ENCODE peak calls at places on chromosomes 16 and 17, in five cellular contexts. T is MG63, H is SJSA1, N is nucleus accumbens, W is iPS DF 6.9. Q is an unnamed sample.

GRCh38 chr17:51035436-51035835 is 85.2 kb downstream of the SPAG9 start:
- DNase-seq in W (no peak), H (peak), N (no peak), T (no peak), Q (no peak)

GRCh38 chr17:75344664-75345063 is 55.4 kb upstream of the SLC25A19 start:
- DNase-seq in T (no peak), W (no peak), N (no peak), H (no peak), Q (no peak)

GRCh38 chr17:81385320-81386111 is 9.7 kb upstream of the BAHCC1 start:
- DNase-seq in W (no peak), H (no peak), T (no peak), N (peak), Q (peak)

GRCh38 chr16:4935231-4935855 is 1.6 kb downstream of the PPL start:
- DNase-seq in W (no peak), N (no peak), H (no peak), T (peak), Q (no peak)

GRCh38 chr17:19344311-19345066 is 18.0 kb downstream of the B9D1 start:
- DNase-seq in W (no peak), T (no peak), N (no peak), H (no peak), Q (no peak)

GRCh38 chr17:76477576-76477975 is 10.2 kb downstream of the AANAT start:
- DNase-seq in H (no peak), W (no peak), T (no peak), N (no peak), Q (no peak)

GRCh38 chr17:51493206-51493605 is 232.9 kb downstream of the UTP18 start:
- DNase-seq in W (no peak), N (no peak), H (no peak), T (no peak), Q (no peak)

GRCh38 chr17:70394430-70394829 is 225.1 kb downstream of the KCNJ2 start:
- DNase-seq in T (no peak), W (no peak), N (no peak), H (no peak), Q (no peak)

GRCh38 chr16:28596840-28597691 is at the start of gene SULT1A2:
- DNase-seq in N (no peak), W (no peak), T (no peak), H (no peak), Q (no peak)

GRCh38 chr16:65751622-65752598 is 614.6 kb upstream of the CDH5 start:
- DNase-seq in H (no peak), T (no peak), W (no peak), N (no peak), Q (no peak)

GRCh38 chr17:5092139-5093010 is 14.1 kb downstream of the ZFP3 start:
- DNase-seq in W (no peak), T (no peak), H (no peak), N (no peak), Q (no peak)

GRCh38 chr17:79739148-79740062 is 8.7 kb downstream of the ENPP7 start:
- DNase-seq in W (no peak), H (no peak), N (no peak), T (no peak), Q (no peak)

GRCh38 chr16:20175358-20175757 is 101.7 kb upstream of the GPR139 start:
- DNase-seq in W (peak), T (no peak), N (no peak), H (no peak), Q (no peak)

GRCh38 chr16:55539049-55539448 is 27.4 kb upstream of the CAPNS2 start:
- DNase-seq in W (no peak), T (no peak), N (no peak), H (no peak), Q (no peak)

GRCh38 chr17:42750730-42751356 is 6.0 kb upstream of the EZH1 start:
- DNase-seq in N (no peak), H (no peak), T (no peak), W (no peak), Q (no peak)

GRCh38 chr16:54926166-54926838 is 4.4 kb upstream of the IRX5 start:
- DNase-seq in N (no peak), H (peak), T (no peak), W (no peak), Q (no peak)

GRCh38 chr17:55722016-55722706 is 503 bp downstream of the TMEM100 start:
- DNase-seq in H (no peak), T (no peak), W (no peak), N (no peak), Q (no peak)

GRCh38 chr16:6211644-6212043 is 1114.0 kb upstream of the EEF2KMT start:
- DNase-seq in T (no peak), N (no peak), W (no peak), H (no peak), Q (no peak)

GRCh38 chr16:27780468-27781194 is 230.7 kb downstream of the KATNIP start:
- DNase-seq in T (no peak), H (no peak), W (no peak), N (no peak), Q (no peak)

GRCh38 chr16:711548-712320 is 3.2 kb upstream of the METRN start:
- DNase-seq in W (no peak), N (peak), H (peak), T (peak), Q (peak)

GRCh38 chr17:8124350-8125195 is 667 bp upstream of the HES7 start:
- DNase-seq in W (no peak), T (no peak), H (peak), N (peak), Q (no peak)

GRCh38 chr16:35626051-35626450 is 2166.6 kb downstream of the TP53TG3F start:
- DNase-seq in N (no peak), H (no peak), W (no peak), T (no peak), Q (no peak)